ENCODE peak calls at places on chromosomes 1 and 21, in nine cellular contexts. One of them, this sample, is unnamed.

GRCh38 chr1:156697481-156697880 is 7.9 kb downstream of the CRABP2 start:
- DNase-seq in tibial artery: no peak
- DNase-seq in omental fat pad: no peak
- DNase-seq in glutamatergic neuron: no peak
- DNase-seq in progenitor cell of endocrine pancreas: no peak
- DNase-seq in neural progenitor cell: no peak
- DNase-seq in GM13976: no peak
- DNase-seq in left lung: no peak
- DNase-seq in GM06990: no peak
- DNase-seq in this sample: no peak

GRCh38 chr1:204889681-204890373 is 19.2 kb downstream of the NFASC start:
- DNase-seq in tibial artery: no peak
- DNase-seq in left lung: no peak
- DNase-seq in GM06990: no peak
- DNase-seq in progenitor cell of endocrine pancreas: no peak
- DNase-seq in glutamatergic neuron: no peak
- DNase-seq in neural progenitor cell: no peak
- DNase-seq in GM13976: no peak
- DNase-seq in omental fat pad: no peak
- DNase-seq in this sample: no peak

GRCh38 chr21:31630062-31630711 is 29.3 kb upstream of the SOD1 start:
- DNase-seq in GM06990: no peak
- DNase-seq in omental fat pad: peak
- DNase-seq in GM13976: no peak
- DNase-seq in progenitor cell of endocrine pancreas: no peak
- DNase-seq in neural progenitor cell: no peak
- DNase-seq in glutamatergic neuron: no peak
- DNase-seq in tibial artery: no peak
- DNase-seq in left lung: peak
- DNase-seq in this sample: no peak

GRCh38 chr1:66305927-66306326 is 228.0 kb upstream of the SGIP1 start:
- DNase-seq in neural progenitor cell: no peak
- DNase-seq in progenitor cell of endocrine pancreas: no peak
- DNase-seq in tibial artery: no peak
- DNase-seq in GM13976: no peak
- DNase-seq in glutamatergic neuron: no peak
- DNase-seq in omental fat pad: no peak
- DNase-seq in GM06990: no peak
- DNase-seq in left lung: no peak
- DNase-seq in this sample: no peak

GRCh38 chr1:203649551-203650011 is 22.9 kb downstream of the ATP2B4 start:
- DNase-seq in GM06990: peak
- DNase-seq in omental fat pad: no peak
- DNase-seq in left lung: no peak
- DNase-seq in tibial artery: no peak
- DNase-seq in progenitor cell of endocrine pancreas: no peak
- DNase-seq in neural progenitor cell: no peak
- DNase-seq in GM13976: no peak
- DNase-seq in glutamatergic neuron: no peak
- DNase-seq in this sample: no peak

GRCh38 chr1:78003070-78003751 is 1.5 kb upstream of the DNAJB4 start:
- DNase-seq in omental fat pad: no peak
- DNase-seq in GM13976: no peak
- DNase-seq in left lung: no peak
- DNase-seq in progenitor cell of endocrine pancreas: no peak
- DNase-seq in neural progenitor cell: no peak
- DNase-seq in tibial artery: no peak
- DNase-seq in GM06990: no peak
- DNase-seq in glutamatergic neuron: no peak
- DNase-seq in this sample: no peak

GRCh38 chr21:28018213-28018612 is 974.5 kb downstream of the LTN1 start:
- DNase-seq in GM13976: no peak
- DNase-seq in GM06990: no peak
- DNase-seq in progenitor cell of endocrine pancreas: no peak
- DNase-seq in glutamatergic neuron: no peak
- DNase-seq in tibial artery: no peak
- DNase-seq in left lung: no peak
- DNase-seq in neural progenitor cell: no peak
- DNase-seq in omental fat pad: no peak
- DNase-seq in this sample: no peak

GRCh38 chr1:186463511-186463910 is 2.6 kb upstream of the PDC start:
- DNase-seq in GM13976: no peak
- DNase-seq in tibial artery: no peak
- DNase-seq in glutamatergic neuron: no peak
- DNase-seq in left lung: no peak
- DNase-seq in omental fat pad: no peak
- DNase-seq in neural progenitor cell: peak
- DNase-seq in GM06990: no peak
- DNase-seq in progenitor cell of endocrine pancreas: no peak
- DNase-seq in this sample: no peak

GRCh38 chr1:176102700-176103244 is 104.3 kb downstream of the COP1 start:
- DNase-seq in tibial artery: no peak
- DNase-seq in omental fat pad: no peak
- DNase-seq in glutamatergic neuron: no peak
- DNase-seq in GM13976: no peak
- DNase-seq in progenitor cell of endocrine pancreas: no peak
- DNase-seq in GM06990: no peak
- DNase-seq in left lung: no peak
- DNase-seq in neural progenitor cell: no peak
- DNase-seq in this sample: no peak

GRCh38 chr1:37860346-37860666 is 914 bp upstream of the MTF1 start:
- DNase-seq in tibial artery: no peak
- DNase-seq in glutamatergic neuron: no peak
- DNase-seq in GM06990: no peak
- DNase-seq in omental fat pad: no peak
- DNase-seq in progenitor cell of endocrine pancreas: no peak
- DNase-seq in left lung: no peak
- DNase-seq in GM13976: no peak
- DNase-seq in neural progenitor cell: no peak
- DNase-seq in this sample: no peak
- TF ChIP-seq CTCF in tibial artery: no peak
- TF ChIP-seq CTCF in glutamatergic neuron: peak
- TF ChIP-seq CTCF in GM06990: no peak
- TF ChIP-seq CTCF in omental fat pad: no peak
- TF ChIP-seq CTCF in progenitor cell of endocrine pancreas: peak
- TF ChIP-seq CTCF in left lung: peak
- TF ChIP-seq CTCF in GM13976: no peak
- TF ChIP-seq CTCF in neural progenitor cell: no peak
- TF ChIP-seq CTCF in this sample: no peak

DNA sequence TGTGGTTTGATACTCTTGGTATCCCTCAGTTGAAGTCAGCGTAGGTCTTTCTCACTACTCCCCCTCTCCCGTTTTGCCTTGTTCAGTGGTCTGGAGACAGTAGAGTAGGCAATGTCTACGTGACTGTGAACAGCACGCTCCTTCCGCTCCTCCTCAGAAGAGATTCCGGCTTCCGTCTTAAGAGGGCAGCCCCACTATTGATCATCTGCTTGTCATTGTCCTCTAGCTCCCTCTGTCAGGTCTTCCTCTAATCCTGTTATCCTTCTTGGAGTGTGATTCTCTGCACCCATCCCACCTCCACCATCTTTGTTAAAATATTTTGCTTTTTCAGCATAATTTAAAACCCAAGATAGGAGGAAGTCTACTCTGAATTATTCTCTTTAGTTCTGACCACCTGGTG is 129.9 kb upstream of the KCNK2 start:
- DNase-seq in glutamatergic neuron: no peak
- DNase-seq in omental fat pad: no peak
- DNase-seq in neural progenitor cell: peak
- DNase-seq in progenitor cell of endocrine pancreas: no peak
- DNase-seq in tibial artery: no peak
- DNase-seq in GM13976: no peak
- DNase-seq in left lung: no peak
- DNase-seq in GM06990: no peak
- DNase-seq in this sample: no peak
- TF ChIP-seq CTCF in glutamatergic neuron: peak
- TF ChIP-seq CTCF in omental fat pad: no peak
- TF ChIP-seq CTCF in neural progenitor cell: peak
- TF ChIP-seq CTCF in progenitor cell of endocrine pancreas: no peak
- TF ChIP-seq CTCF in tibial artery: no peak
- TF ChIP-seq CTCF in GM13976: no peak
- TF ChIP-seq CTCF in left lung: no peak
- TF ChIP-seq CTCF in GM06990: no peak
- TF ChIP-seq CTCF in this sample: no peak

GRCh38 chr1:235054961-235055360 is 73.7 kb downstream of the TOMM20 start:
- DNase-seq in neural progenitor cell: no peak
- DNase-seq in tibial artery: no peak
- DNase-seq in progenitor cell of endocrine pancreas: no peak
- DNase-seq in GM06990: no peak
- DNase-seq in omental fat pad: no peak
- DNase-seq in left lung: no peak
- DNase-seq in GM13976: no peak
- DNase-seq in glutamatergic neuron: no peak
- DNase-seq in this sample: no peak

GRCh38 chr1:235057385-235058306 is 71.0 kb downstream of the TOMM20 start:
- DNase-seq in tibial artery: no peak
- DNase-seq in glutamatergic neuron: no peak
- DNase-seq in progenitor cell of endocrine pancreas: no peak
- DNase-seq in neural progenitor cell: no peak
- DNase-seq in omental fat pad: no peak
- DNase-seq in GM13976: peak
- DNase-seq in GM06990: no peak
- DNase-seq in left lung: no peak
- DNase-seq in this sample: no peak

GRCh38 chr1:235058695-235059094 is 69.9 kb downstream of the TOMM20 start:
- DNase-seq in glutamatergic neuron: no peak
- DNase-seq in left lung: no peak
- DNase-seq in GM13976: no peak
- DNase-seq in omental fat pad: no peak
- DNase-seq in progenitor cell of endocrine pancreas: no peak
- DNase-seq in neural progenitor cell: no peak
- DNase-seq in GM06990: no peak
- DNase-seq in tibial artery: no peak
- DNase-seq in this sample: no peak

GRCh38 chr1:235059221-235059620 is 69.4 kb downstream of the TOMM20 start:
- DNase-seq in GM06990: no peak
- DNase-seq in progenitor cell of endocrine pancreas: no peak
- DNase-seq in GM13976: no peak
- DNase-seq in glutamatergic neuron: no peak
- DNase-seq in neural progenitor cell: no peak
- DNase-seq in omental fat pad: no peak
- DNase-seq in left lung: no peak
- DNase-seq in tibial artery: no peak
- DNase-seq in this sample: no peak

DNA sequence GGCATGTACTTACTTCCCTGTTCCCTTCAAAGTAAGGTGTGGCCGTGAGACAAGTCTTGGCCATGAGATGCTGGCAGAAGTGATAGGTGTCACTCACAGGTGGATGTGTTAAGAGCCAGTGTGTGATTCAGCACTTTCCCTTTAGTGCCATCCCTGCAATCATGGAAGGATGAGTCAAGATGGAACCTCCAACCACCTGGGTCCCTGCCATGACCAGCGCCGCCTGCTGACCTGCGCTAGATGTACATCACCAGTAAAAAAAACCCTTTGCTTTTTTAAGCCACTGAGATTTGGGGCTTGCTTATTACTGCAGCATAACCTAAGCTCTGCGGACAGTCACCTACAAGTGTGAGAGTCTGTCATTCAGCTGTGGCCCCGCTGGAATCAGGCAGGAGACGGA is 71.7 kb downstream of the TOMM20 start:
- DNase-seq in omental fat pad: no peak
- DNase-seq in left lung: no peak
- DNase-seq in GM06990: no peak
- DNase-seq in progenitor cell of endocrine pancreas: no peak
- DNase-seq in glutamatergic neuron: no peak
- DNase-seq in tibial artery: no peak
- DNase-seq in GM13976: peak
- DNase-seq in neural progenitor cell: no peak
- DNase-seq in this sample: no peak
- TF ChIP-seq CTCF in omental fat pad: no peak
- TF ChIP-seq CTCF in left lung: no peak
- TF ChIP-seq CTCF in GM06990: no peak
- TF ChIP-seq CTCF in progenitor cell of endocrine pancreas: no peak
- TF ChIP-seq CTCF in glutamatergic neuron: no peak
- TF ChIP-seq CTCF in tibial artery: no peak
- TF ChIP-seq CTCF in GM13976: no peak
- TF ChIP-seq CTCF in neural progenitor cell: no peak
- TF ChIP-seq CTCF in this sample: no peak

GRCh38 chr1:26096471-26096870 is 15.2 kb upstream of the PDIK1L start:
- DNase-seq in GM06990: no peak
- DNase-seq in GM13976: no peak
- DNase-seq in neural progenitor cell: no peak
- DNase-seq in omental fat pad: no peak
- DNase-seq in tibial artery: no peak
- DNase-seq in left lung: no peak
- DNase-seq in progenitor cell of endocrine pancreas: no peak
- DNase-seq in glutamatergic neuron: no peak
- DNase-seq in this sample: no peak

GRCh38 chr1:26097696-26098095 is 13.9 kb upstream of the PDIK1L start:
- DNase-seq in neural progenitor cell: no peak
- DNase-seq in GM13976: no peak
- DNase-seq in tibial artery: no peak
- DNase-seq in glutamatergic neuron: no peak
- DNase-seq in left lung: no peak
- DNase-seq in GM06990: no peak
- DNase-seq in omental fat pad: no peak
- DNase-seq in progenitor cell of endocrine pancreas: no peak
- DNase-seq in this sample: no peak

GRCh38 chr1:26092422-26092821 is 19.2 kb upstream of the PDIK1L start:
- DNase-seq in tibial artery: no peak
- DNase-seq in omental fat pad: no peak
- DNase-seq in GM13976: no peak
- DNase-seq in left lung: no peak
- DNase-seq in GM06990: no peak
- DNase-seq in neural progenitor cell: no peak
- DNase-seq in progenitor cell of endocrine pancreas: no peak
- DNase-seq in glutamatergic neuron: no peak
- DNase-seq in this sample: no peak

GRCh38 chr1:26094076-26094669 is 17.5 kb upstream of the PDIK1L start:
- DNase-seq in tibial artery: no peak
- DNase-seq in left lung: no peak
- DNase-seq in progenitor cell of endocrine pancreas: peak
- DNase-seq in GM06990: no peak
- DNase-seq in GM13976: no peak
- DNase-seq in glutamatergic neuron: no peak
- DNase-seq in omental fat pad: no peak
- DNase-seq in neural progenitor cell: no peak
- DNase-seq in this sample: no peak

DNA sequence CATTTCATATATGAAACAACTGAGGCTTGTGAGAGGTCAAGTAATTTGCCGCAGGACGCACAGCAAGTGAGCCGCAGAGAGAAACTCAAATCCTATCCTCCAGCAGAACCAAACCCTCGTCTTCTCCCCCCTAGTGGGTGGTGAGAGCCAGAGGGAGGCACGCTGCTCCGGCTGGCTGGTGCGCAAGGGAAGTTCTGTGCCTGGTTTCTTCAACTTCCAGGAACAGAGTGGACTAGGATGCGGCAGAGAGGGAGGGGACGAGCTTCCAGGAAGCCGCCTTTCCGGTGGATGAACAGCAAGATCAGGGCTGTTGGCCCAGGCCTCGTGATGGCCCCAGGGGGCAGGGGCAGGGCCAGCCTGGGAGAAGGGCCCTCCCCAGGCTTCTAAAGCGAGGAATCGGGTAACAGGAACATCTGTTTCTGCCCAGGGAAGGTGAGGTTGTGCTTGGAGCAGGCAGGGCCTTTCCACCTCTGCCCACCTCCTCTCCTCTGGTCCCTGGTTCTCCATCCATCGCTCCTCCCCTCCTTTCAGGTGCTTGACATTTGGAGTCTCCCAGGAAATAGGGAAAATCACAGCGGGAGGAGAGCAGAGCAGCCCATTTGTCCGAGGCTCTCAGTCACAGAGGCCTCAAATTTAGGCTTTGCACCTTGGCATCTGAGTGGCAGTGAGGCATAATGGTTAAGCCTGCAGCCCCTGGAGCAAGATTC is 16.8 kb upstream of the PDIK1L start:
- DNase-seq in tibial artery: peak
- DNase-seq in omental fat pad: no peak
- DNase-seq in GM06990: no peak
- DNase-seq in GM13976: no peak
- DNase-seq in progenitor cell of endocrine pancreas: no peak
- DNase-seq in left lung: no peak
- DNase-seq in glutamatergic neuron: peak
- DNase-seq in neural progenitor cell: peak
- DNase-seq in this sample: no peak
- TF ChIP-seq CTCF in tibial artery: no peak
- TF ChIP-seq CTCF in omental fat pad: no peak
- TF ChIP-seq CTCF in GM06990: no peak
- TF ChIP-seq CTCF in GM13976: no peak
- TF ChIP-seq CTCF in progenitor cell of endocrine pancreas: peak
- TF ChIP-seq CTCF in left lung: no peak
- TF ChIP-seq CTCF in glutamatergic neuron: no peak
- TF ChIP-seq CTCF in neural progenitor cell: peak
- TF ChIP-seq CTCF in this sample: no peak